ENCODE peak calls at places on chromosomes 7 and 10, in four cellular contexts. G is A549, O is H1, F is HepG2. Z is an unnamed sample.

GRCh38 chr7:1432411-1433082 is 26.7 kb downstream of the MICALL2 start:
- DNase-seq in G (peak; percentile 60), O (peak; percentile 97), F (peak; percentile 35), Z (peak; percentile 74)

GRCh38 chr7:33411000-33411399 is 281.6 kb downstream of the BBS9 start:
- DNase-seq in G (no peak), F (no peak), O (no peak), Z (no peak)

GRCh38 chr7:23246540-23246939 is at the start of gene GPNMB:
- DNase-seq in O (no peak), F (no peak), G (no peak), Z (no peak)

GRCh38 chr10:93897070-93897797 is 3.5 kb downstream of the SLC35G1 start:
- DNase-seq in G (no peak), F (no peak), O (no peak), Z (no peak)

GRCh38 chr7:83248000-83248399 is 85.3 kb upstream of the PCLO start:
- DNase-seq in G (peak; percentile 5), O (no peak), F (no peak), Z (no peak)

GRCh38 chr7:32117837-32118236 is 47.6 kb upstream of the PDE1C start:
- DNase-seq in F (no peak), G (no peak), O (no peak), Z (no peak)

GRCh38 chr7:157250605-157251228 is 86.1 kb upstream of the DNAJB6 start:
- DNase-seq in F (peak; percentile 61), O (peak; percentile 74), G (peak; percentile 73), Z (peak; percentile 68)

GRCh38 chr7:20932785-20933184 is 146.1 kb upstream of the SP8 start:
- DNase-seq in G (no peak), F (no peak), O (no peak), Z (no peak)

GRCh38 chr10:77669892-77670291 is 32.3 kb upstream of the KCNMA1 start:
- DNase-seq in O (no peak), F (no peak), G (no peak), Z (no peak)

GRCh38 chr10:21398549-21399345 is 126.7 kb downstream of the SKIDA1 start:
- DNase-seq in F (no peak), O (no peak), G (peak; percentile 36), Z (no peak)

GRCh38 chr10:128466831-128467371 is 340.7 kb upstream of the MKI67 start:
- DNase-seq in F (no peak), G (no peak), O (no peak), Z (no peak)

GRCh38 chr7:99108615-99109014 is 35.3 kb downstream of the SMURF1 start:
- DNase-seq in O (no peak), G (no peak), F (no peak), Z (no peak)

GRCh38 chr7:159030490-159031134 is 114.1 kb downstream of the VIPR2 start:
- DNase-seq in O (peak; percentile 87), F (peak; percentile 46), G (peak; percentile 69), Z (peak; percentile 90)

GRCh38 chr10:93072225-93072712 is 1.4 kb upstream of the CYP26A1 start:
- DNase-seq in O (no peak), G (no peak), F (no peak), Z (no peak)

GRCh38 chr7:121303422-121304171 is 25.2 kb upstream of the WNT16 start:
- DNase-seq in F (no peak), G (no peak), O (no peak), Z (no peak)

GRCh38 chr7:106057962-106058901 is 53.9 kb downstream of the SYPL1 start:
- DNase-seq in F (peak; percentile 56), O (no peak), G (no peak), Z (no peak)

GRCh38 chr7:25854608-25855497 is 297.1 kb upstream of the NFE2L3 start:
- DNase-seq in O (no peak), G (peak; percentile 98), F (peak; percentile 66), Z (peak; percentile 89)

GRCh38 chr10:57992321-57993077 is 275.2 kb downstream of the IPMK start:
- DNase-seq in O (no peak), F (no peak), G (peak; percentile 12), Z (no peak)

GRCh38 chr10:61785410-61786105 is 115.9 kb upstream of the ARID5B start:
- DNase-seq in G (no peak), F (no peak), O (no peak), Z (no peak)

GRCh38 chr10:73000973-73001372 is 46.4 kb upstream of the PLA2G12B start:
- DNase-seq in G (no peak), F (no peak), O (no peak), Z (no peak)

GRCh38 chr10:21364196-21365114 is 161.0 kb downstream of the SKIDA1 start:
- DNase-seq in G (peak; percentile 99), O (peak; percentile 50), F (peak; percentile 89), Z (no peak)

GRCh38 chr7:1705339-1705738 is 35.3 kb downstream of the ELFN1 start:
- DNase-seq in O (peak; percentile 42), F (no peak), G (no peak), Z (no peak)

GRCh38 chr7:88927-89921 is 103.1 kb upstream of the FAM20C start:
- DNase-seq in O (peak; percentile 45), G (no peak), F (no peak), Z (no peak)

GRCh38 chr7:55423891-55424290 is 58.8 kb downstream of the LANCL2 start:
- DNase-seq in G (no peak), O (no peak), F (peak; percentile 11), Z (no peak)

GRCh38 chr10:83037653-83038052 is 1101.7 kb upstream of the GHITM start:
- DNase-seq in G (no peak), F (no peak), O (no peak), Z (no peak)

GRCh38 chr10:78895469-78895868 is 173.3 kb upstream of the ZMIZ1 start:
- DNase-seq in O (no peak), G (no peak), F (no peak), Z (no peak)

GRCh38 chr7:6576024-6576866 is 1.0 kb upstream of the ZDHHC4 start:
- DNase-seq in F (no peak), O (no peak), G (no peak), Z (peak; percentile 38)

GRCh38 chr7:101916041-101916800 is 98.8 kb downstream of the CUX1 start:
- DNase-seq in O (no peak), G (no peak), F (no peak), Z (no peak)

GRCh38 chr10:23516530-23516929 is 77.7 kb downstream of the OTUD1 start:
- DNase-seq in O (no peak), G (peak; percentile 10), F (peak; percentile 17), Z (no peak)

DNA sequence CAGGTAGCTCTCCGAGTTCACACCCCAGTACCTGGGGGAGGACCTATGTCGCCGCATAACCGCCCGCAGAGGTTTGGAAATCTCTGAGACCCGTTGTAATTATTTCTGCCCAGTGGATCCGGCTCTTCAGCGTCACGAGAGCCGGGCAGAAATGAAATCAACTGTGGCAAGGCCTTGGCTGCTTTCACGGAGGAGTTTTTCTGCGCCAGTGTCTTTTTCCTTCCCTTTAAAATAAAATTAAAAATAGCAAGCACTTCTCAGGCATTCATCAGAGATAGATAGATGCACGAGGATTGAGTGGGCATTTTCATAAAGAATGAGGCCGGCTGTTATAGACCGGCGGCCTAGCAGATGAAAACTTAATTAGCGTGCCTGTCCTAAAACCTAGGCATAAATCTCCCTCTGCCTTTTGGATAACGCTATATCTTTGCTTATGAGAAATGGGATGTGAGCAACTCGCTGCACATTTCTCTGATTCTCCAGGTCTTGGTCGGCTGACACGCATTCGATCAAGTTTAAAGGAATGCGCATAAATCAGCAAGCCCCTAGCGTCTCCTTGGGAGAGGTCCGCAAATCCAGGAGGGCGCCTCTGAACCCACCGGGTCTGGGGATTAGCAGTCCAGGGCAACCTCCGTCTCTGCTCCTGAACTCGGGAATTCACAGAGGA is 6.4 kb downstream of the HOXA13 start:
- DNase-seq in O (peak; percentile 49), G (no peak), F (no peak), Z (no peak)
- TF ChIP-seq RNF2 in O (peak; percentile 97), G (no peak), F (no peak), Z (no peak)

GRCh38 chr10:103659674-103660363 is 166.3 kb downstream of the NEURL1 start:
- DNase-seq in G (no peak), O (no peak), F (peak; percentile 75), Z (no peak)
- TF ChIP-seq RNF2 in G (no peak), O (no peak), F (no peak), Z (no peak)

DNA sequence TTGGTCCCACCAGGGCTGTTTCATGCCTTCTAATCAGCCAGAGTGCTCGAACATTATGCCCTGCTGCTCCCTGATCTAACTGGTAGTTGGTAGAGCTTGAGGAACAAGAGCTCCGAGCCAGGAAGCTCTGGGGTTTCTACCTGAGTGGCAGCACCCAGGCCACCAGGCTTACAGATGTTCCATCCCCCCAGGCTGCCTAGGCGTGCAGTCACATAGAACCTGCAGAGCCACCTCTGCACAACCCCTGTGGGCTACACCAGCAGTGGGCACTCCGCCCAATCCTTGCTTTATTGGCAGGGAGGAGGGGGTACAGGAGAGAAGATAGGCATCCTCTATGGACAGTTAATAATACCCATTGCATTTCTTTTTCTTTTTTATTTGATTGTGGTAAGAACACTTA is 21.8 kb downstream of the MAP3K8 start:
- DNase-seq in G (no peak), O (no peak), F (no peak), Z (no peak)
- TF ChIP-seq RNF2 in G (no peak), O (no peak), F (no peak), Z (no peak)

GRCh38 chr10:80526218-80526617 is 11.5 kb upstream of the SH2D4B start:
- DNase-seq in G (no peak), F (no peak), O (no peak), Z (no peak)

GRCh38 chr10:80528901-80529300 is 8.8 kb upstream of the SH2D4B start:
- DNase-seq in G (no peak), O (no peak), F (no peak), Z (no peak)

GRCh38 chr10:80528185-80528700 is 9.5 kb upstream of the SH2D4B start:
- DNase-seq in O (no peak), G (no peak), F (no peak), Z (no peak)

GRCh38 chr10:80524190-80524589 is 13.5 kb upstream of the SH2D4B start:
- DNase-seq in F (no peak), G (no peak), O (no peak), Z (no peak)

DNA sequence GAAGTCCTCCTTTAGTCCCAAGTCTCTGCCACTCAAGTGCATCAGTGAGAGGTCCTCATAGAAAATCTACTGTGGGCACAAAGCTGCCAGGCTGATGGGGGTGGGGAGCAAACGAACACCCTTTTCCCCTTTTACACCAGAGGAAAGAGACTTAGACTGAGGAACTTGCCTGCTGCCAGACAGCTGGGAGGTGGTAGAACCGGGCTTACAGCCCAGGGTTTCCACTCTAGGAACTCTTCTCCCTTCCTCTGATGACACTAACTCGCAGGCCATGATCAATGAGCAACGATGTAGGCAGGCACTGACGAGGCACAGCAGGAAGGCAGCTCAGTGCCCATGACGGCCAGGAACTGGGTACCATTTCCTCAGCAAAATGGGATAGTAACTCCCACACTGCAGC is 11.0 kb upstream of the SH2D4B start:
- DNase-seq in G (no peak), F (no peak), O (no peak), Z (no peak)
- TF ChIP-seq RNF2 in G (no peak), F (no peak), O (no peak), Z (no peak)

GRCh38 chr10:97538401-97538800 is 34.2 kb upstream of the ANKRD2 start:
- DNase-seq in F (no peak), O (no peak), G (peak; percentile 52), Z (no peak)
- TF ChIP-seq RNF2 in F (no peak), O (no peak), G (no peak), Z (no peak)

GRCh38 chr10:116708386-116708785 is 34.0 kb downstream of the HSPA12A start:
- DNase-seq in O (no peak), G (no peak), F (no peak), Z (no peak)
- TF ChIP-seq RNF2 in O (no peak), G (no peak), F (no peak), Z (no peak)

Z was measured in K562.